ENCODE peak calls at places on chromosomes 11 and 22, in eight cellular contexts. H is A549, T is right lobe of liver, I is cardiac fibroblast, N is AG10803, X is choroid plexus epithelial cell, Z is cardiac muscle cell, M is epithelial cell of proximal tubule. O is an unnamed sample.

GRCh38 chr11:103927535-103927934 is 108.9 kb upstream of the DDI1 start:
- DNase-seq in H (peak; percentile 36), I (peak; percentile 32), T (no peak), M (no peak), Z (peak; percentile 23), X (peak; percentile 77), N (peak; percentile 58), O (no peak)

GRCh38 chr22:49549851-49550430 is 277.7 kb downstream of the BRD1 start:
- DNase-seq in Z (no peak), T (no peak), H (no peak), M (no peak), X (no peak), I (no peak), N (no peak), O (no peak)

GRCh38 chr11:117627259-117627658 is 169.8 kb downstream of the DSCAML1 start:
- DNase-seq in I (no peak), N (no peak), M (no peak), T (no peak), X (no peak), H (no peak), Z (no peak), O (no peak)

GRCh38 chr11:128302425-128303186 is 284.8 kb downstream of the ETS1 start:
- DNase-seq in X (no peak), M (no peak), Z (no peak), H (no peak), I (no peak), T (no peak), N (no peak), O (no peak)

GRCh38 chr22:40674274-40674673 is 5.0 kb upstream of the MCHR1 start:
- DNase-seq in Z (no peak), H (no peak), M (no peak), N (no peak), I (no peak), X (no peak), T (no peak), O (no peak)

GRCh38 chr22:48335442-48336139 is 1492.1 kb downstream of the BRD1 start:
- DNase-seq in M (no peak), N (peak; percentile 16), X (no peak), I (no peak), Z (no peak), T (no peak), H (peak; percentile 75), O (no peak)

GRCh38 chr11:117327567-117328413 is at the start of gene CEP164:
- DNase-seq in T (peak; percentile 94), Z (peak; percentile 95), M (peak; percentile 71), N (peak; percentile 98), X (peak; percentile 98), I (peak; percentile 97), H (peak; percentile 94), O (peak; percentile 91)

GRCh38 chr22:44133161-44133560 is 47.6 kb upstream of the PARVG start:
- DNase-seq in X (peak; percentile 36), T (no peak), Z (no peak), M (no peak), N (no peak), H (no peak), I (peak; percentile 58), O (no peak)

GRCh38 chr11:63681208-63682044 is at the start of gene RTN3:
- DNase-seq in Z (peak; percentile 98), X (peak; percentile 99), H (peak; percentile 99), T (peak; percentile 98), M (no peak), N (peak; percentile 96), I (peak; percentile 98), O (peak; percentile 90)

GRCh38 chr11:534592-535518 is 521 bp downstream of the HRAS start:
- DNase-seq in T (peak; percentile 62), Z (peak; percentile 25), X (no peak), N (peak; percentile 25), H (no peak), M (no peak), I (peak; percentile 32), O (peak; percentile 25)

GRCh38 chr22:35627267-35628041 is 10.3 kb upstream of the MB start:
- DNase-seq in Z (peak; percentile 84), M (no peak), T (peak; percentile 86), I (peak; percentile 93), X (peak; percentile 91), H (peak; percentile 94), N (peak; percentile 90), O (peak; percentile 7)

GRCh38 chr22:46023558-46023981 is 46.6 kb upstream of the WNT7B start:
- DNase-seq in T (peak; percentile 15), N (peak; percentile 68), M (no peak), Z (no peak), X (no peak), I (peak; percentile 26), H (no peak), O (no peak)

GRCh38 chr11:120197254-120197891 is 13.5 kb upstream of the OAF start:
- DNase-seq in H (no peak), X (no peak), Z (no peak), M (no peak), N (peak; percentile 36), I (no peak), T (no peak), O (no peak)

GRCh38 chr11:86459002-86459385 is 84.3 kb downstream of the CCDC81 start:
- DNase-seq in N (no peak), I (peak; percentile 30), T (no peak), X (no peak), Z (no peak), H (no peak), M (no peak), O (no peak)

GRCh38 chr11:86456075-86456939 is 81.6 kb downstream of the CCDC81 start:
- DNase-seq in X (peak; percentile 90), M (no peak), T (peak; percentile 79), I (peak; percentile 91), H (peak; percentile 84), N (peak; percentile 76), Z (peak; percentile 91), O (peak; percentile 30)

GRCh38 chr11:86449993-86450629 is 75.4 kb downstream of the CCDC81 start:
- DNase-seq in I (no peak), Z (no peak), X (no peak), T (no peak), N (no peak), M (no peak), H (no peak), O (no peak)

GRCh38 chr11:86458294-86459001 is 83.8 kb downstream of the CCDC81 start:
- DNase-seq in N (peak; percentile 40), Z (no peak), H (no peak), M (no peak), T (no peak), I (no peak), X (no peak), O (no peak)

DNA sequence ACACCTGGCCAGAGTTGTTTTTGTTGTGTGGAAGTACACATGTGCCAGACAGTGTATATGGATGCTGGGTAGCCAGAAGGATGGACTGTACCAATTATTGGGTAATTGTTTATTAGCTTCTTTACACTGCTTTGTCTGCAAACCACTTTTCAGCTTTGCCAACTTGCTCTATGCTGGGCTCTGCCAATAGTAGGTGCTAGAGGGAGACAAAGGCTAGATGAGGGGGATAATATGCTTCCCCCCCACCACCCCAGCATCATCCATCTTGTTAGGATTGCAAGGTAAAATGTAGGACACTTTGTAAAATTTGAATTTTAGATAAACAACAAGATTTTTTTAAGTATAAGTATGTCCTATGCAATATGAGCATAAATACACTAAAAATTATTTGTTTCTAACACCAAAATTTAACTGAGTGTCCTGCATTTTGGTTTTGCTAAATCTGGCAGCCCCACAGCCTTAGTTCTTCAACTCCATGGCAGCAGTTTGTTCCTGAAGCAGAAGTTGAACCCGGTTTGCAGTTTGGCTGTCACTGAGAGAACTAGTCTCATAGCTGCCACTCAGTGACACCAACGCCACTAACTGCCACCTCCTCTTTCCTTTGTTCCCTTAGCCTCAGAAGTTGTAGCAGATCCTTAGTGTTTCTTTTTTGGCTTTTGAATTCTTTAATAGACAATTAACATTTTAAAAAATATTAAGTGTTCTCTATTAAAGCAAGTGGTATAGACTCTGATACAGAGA is 78.8 kb downstream of the CCDC81 start:
- DNase-seq in H (no peak), N (no peak), X (no peak), Z (no peak), M (no peak), T (no peak), I (no peak), O (no peak)
- TF ChIP-seq CTCF in H (no peak), N (no peak), X (peak; percentile 36), Z (no peak), M (peak; percentile 34), T (no peak), I (no peak), O (no peak)

DNA sequence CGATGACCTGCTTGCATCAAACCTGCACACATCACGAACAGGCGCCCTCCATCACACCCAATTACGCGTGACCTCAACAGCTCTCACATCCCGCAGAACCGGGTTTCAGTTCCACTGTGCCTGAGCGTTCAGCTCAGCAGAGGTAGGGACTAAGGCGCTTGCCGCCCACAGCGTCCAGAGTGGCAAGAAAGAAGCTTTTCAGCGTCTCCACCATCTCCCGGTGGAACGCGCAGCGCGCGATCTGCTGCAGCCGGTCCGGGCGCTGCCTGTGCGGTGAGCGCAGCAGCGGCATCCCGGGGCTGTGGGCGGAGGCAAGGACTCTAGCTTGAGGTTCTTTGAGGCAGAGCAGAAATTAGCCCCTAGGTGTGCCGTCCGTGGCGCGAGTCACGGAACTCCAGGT is 1.5 kb upstream of the CALCA start:
- DNase-seq in I (peak; percentile 15), M (no peak), H (no peak), Z (peak; percentile 44), X (peak; percentile 22), N (no peak), T (peak; percentile 35), O (no peak)
- H3K4me3 ChIP-seq in I (no peak overlapping the region), M (peak overlapping the region; percentile 46), H (no peak overlapping the region), Z (peak overlapping the region; percentile 12), X (no peak overlapping the region), N (peak overlapping the region; percentile 5), T (peak overlapping the region; percentile 9), O (no peak overlapping the region)

DNA sequence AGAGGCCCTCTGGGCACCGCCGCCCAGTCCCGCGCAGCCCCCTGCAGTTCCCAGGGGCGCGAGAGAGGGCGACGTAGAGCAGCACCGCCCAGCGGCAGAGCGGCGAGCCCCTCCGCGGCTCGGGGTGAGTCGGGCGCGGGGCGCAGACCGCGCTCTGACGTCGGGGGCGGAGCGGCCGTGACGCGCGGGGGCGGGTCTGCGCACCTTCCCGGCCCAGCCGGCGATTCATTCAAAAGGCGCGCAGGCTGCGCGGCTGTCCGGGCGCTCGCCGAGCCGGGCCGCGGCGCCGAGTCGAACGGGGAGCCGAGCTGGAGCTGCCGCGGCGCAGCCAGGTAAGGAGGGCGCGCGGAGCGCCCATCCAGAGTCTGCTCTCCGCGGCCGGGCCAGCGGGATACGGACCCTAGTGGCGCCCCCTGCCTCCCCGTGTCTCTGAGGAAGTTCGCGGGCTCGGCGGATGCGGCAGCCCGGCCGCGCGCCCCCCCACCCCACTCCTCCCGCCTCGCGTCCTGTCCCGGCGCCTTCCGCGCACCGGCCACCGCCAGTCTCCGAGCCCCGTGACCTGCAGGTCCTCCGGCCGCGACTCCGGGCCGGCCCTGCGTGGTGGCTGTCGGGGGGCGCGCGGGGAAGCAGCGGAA is at the start of gene RELT:
- DNase-seq in Z (peak; percentile 93), N (peak; percentile 89), I (peak; percentile 88), H (peak; percentile 91), M (no peak), T (peak; percentile 93), X (peak; percentile 93), O (peak; percentile 48)
- TF ChIP-seq CTCF in Z (peak; percentile 79), N (peak; percentile 59), I (peak; percentile 68), H (peak; percentile 73), M (peak; percentile 66), T (peak; percentile 95), X (peak; percentile 67), O (peak; percentile 85)

DNA sequence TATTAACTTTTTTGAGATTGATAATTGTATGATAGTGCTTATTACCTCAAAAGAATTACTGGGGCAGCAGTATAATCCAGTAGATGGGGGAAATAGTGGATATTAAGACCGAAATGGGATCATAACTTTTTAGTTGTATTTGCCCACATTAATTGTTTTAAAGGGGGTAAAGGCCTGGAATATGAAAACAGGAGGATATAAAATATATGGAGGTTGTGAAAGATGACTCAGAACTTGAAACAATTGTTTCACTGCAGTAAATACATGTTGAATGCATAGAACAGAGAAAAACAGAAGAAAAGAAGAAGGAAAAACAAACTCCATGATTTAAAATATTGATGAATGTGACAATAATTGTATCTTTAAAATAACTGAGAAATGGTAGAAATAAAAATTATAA is 94.1 kb upstream of the VPREB1 start:
- DNase-seq in Z (no peak), I (no peak), T (no peak), N (no peak), H (no peak), M (no peak), X (no peak), O (no peak)
- H3K4me3 ChIP-seq in Z (no peak overlapping the region), I (no peak overlapping the region), T (no peak overlapping the region), N (no peak overlapping the region), H (no peak overlapping the region), M (no peak overlapping the region), X (no peak overlapping the region), O (no peak overlapping the region)